ENCODE peak calls at places on chromosome 18, in ten cellular contexts. W, G, R, K, M, S, P, A, J and I are unnamed samples.

GRCh38 chr18:58417752-58418151 is 211.1 kb downstream of the ALPK2 start:
- DNase-seq in W (peak; percentile 75), G (no peak), R (peak; percentile 54), K (no peak), M (peak; percentile 20), S (peak; percentile 12), P (peak; percentile 21), A (no peak), J (no peak), I (no peak)

GRCh38 chr18:61922435-61922834 is 29.6 kb upstream of the RNF152 start:
- DNase-seq in W (no peak), G (no peak), R (no peak), K (no peak), M (no peak), S (no peak), P (no peak), A (no peak), J (no peak), I (no peak)

GRCh38 chr18:50127516-50128229 is 67.3 kb downstream of the MYO5B start:
- DNase-seq in W (no peak), G (no peak), R (no peak), K (no peak), M (no peak), S (no peak), P (no peak), A (no peak), J (no peak), I (no peak)

GRCh38 chr18:79829136-79829854 is 31.6 kb downstream of the KCNG2 start:
- DNase-seq in W (no peak), G (no peak), R (no peak), K (no peak), M (no peak), S (no peak), P (no peak), A (no peak), J (no peak), I (no peak)

GRCh38 chr18:3594760-3595241 is 144.8 kb downstream of the TGIF1 start:
- DNase-seq in W (peak; percentile 58), G (no peak), R (peak; percentile 41), K (no peak), M (peak; percentile 30), S (peak; percentile 81), P (no peak), A (peak; percentile 52), J (peak; percentile 46), I (no peak)

GRCh38 chr18:48803951-48804855 is 146.6 kb downstream of the SMAD7 start:
- DNase-seq in W (no peak), G (no peak), R (no peak), K (peak; percentile 26), M (no peak), S (no peak), P (no peak), A (no peak), J (no peak), I (peak; percentile 22)

GRCh38 chr18:14767474-14767873 is 19.5 kb downstream of the ANKRD30B start:
- DNase-seq in W (peak; percentile 4), G (no peak), R (no peak), K (no peak), M (no peak), S (peak; percentile 57), P (no peak), A (no peak), J (no peak), I (no peak)

GRCh38 chr18:9824474-9824832 is 61.3 kb upstream of the TXNDC2 start:
- DNase-seq in W (peak; percentile 70), G (no peak), R (peak; percentile 29), K (peak; percentile 79), M (no peak), S (peak; percentile 97), P (no peak), A (no peak), J (no peak), I (peak; percentile 86)

DNA sequence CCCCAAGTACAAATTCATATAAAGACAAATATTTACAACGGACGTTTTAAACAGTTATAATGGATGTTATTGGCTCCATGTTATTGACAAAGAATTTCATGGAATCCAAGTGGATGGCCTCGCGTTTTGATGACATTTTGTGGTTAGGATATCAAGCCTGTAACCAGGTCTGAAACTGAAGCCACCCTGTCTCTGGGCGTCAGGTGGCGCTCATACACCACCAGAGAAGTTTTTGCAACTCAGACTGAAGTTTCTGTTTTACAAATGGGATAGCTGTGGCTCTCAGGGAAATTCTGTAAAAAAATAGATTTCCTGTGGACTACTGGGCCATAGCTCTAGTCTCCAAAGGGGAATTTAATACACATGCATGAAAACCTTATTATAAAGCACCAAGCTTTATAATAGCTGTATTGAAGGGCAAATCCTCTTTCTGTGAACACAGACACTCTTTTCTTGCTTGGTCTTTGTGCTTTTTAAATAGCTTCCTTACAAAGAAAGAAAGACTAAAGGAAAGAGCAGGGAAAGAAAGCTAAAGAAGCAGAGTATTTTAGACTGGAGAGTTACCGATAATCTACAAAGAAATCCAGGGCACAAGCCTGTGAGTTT is 86.7 kb downstream of the C18orf54 start:
- DNase-seq in W (peak; percentile 74), G (no peak), R (peak; percentile 41), K (no peak), M (peak; percentile 68), S (peak; percentile 67), P (peak; percentile 6), A (peak; percentile 76), J (peak; percentile 24), I (no peak)
- TF ChIP-seq CTCF in W (peak; percentile 91), G (peak; percentile 39), R (peak; percentile 48), K (peak; percentile 34), M (peak; percentile 90), S (peak; percentile 84), P (peak; percentile 66), A (peak; percentile 93), J (no peak), I (peak; percentile 38)

GRCh38 chr18:13613099-13613498 is 113.3 kb downstream of the FAM210A start:
- DNase-seq in W (no peak), G (no peak), R (no peak), K (no peak), M (no peak), S (no peak), P (no peak), A (no peak), J (no peak), I (no peak)

GRCh38 chr18:13612111-13612997 is 114.0 kb downstream of the FAM210A start:
- DNase-seq in W (no peak), G (no peak), R (no peak), K (peak; percentile 57), M (no peak), S (no peak), P (no peak), A (no peak), J (no peak), I (no peak)

GRCh38 chr18:13610517-13610916 is 115.8 kb downstream of the FAM210A start:
- DNase-seq in W (no peak), G (no peak), R (no peak), K (peak; percentile 61), M (no peak), S (no peak), P (no peak), A (no peak), J (no peak), I (no peak)

GRCh38 chr18:13611058-13611615 is 115.2 kb downstream of the FAM210A start:
- DNase-seq in W (peak; percentile 61), G (no peak), R (no peak), K (peak; percentile 78), M (peak; percentile 66), S (peak; percentile 34), P (no peak), A (peak; percentile 51), J (no peak), I (peak; percentile 50)

DNA sequence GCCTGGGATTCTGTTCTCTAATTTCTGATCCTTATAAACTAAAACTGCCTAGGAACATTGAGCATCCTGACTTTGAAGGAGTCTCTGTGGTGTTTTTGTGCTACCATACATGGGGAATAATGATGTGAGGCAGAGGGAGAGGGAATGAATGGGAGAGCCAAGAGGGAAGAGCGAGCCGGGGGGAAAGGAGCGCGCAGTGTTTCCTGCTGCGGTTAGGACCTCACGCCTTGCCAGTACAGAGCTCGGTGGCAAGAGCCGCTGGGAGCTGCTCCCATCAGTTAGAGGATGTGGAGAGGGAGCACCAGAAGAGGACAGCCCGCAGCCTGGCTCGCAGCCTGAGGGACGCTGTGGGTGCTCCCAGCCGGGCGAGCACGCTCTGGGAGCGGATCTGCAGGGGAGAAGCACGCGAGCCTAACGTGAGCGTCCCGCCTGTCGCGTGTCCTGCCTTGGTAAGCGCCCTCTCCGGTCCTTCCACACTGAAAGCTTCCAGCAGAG is 114.7 kb downstream of the FAM210A start:
- DNase-seq in W (peak; percentile 45), G (no peak), R (no peak), K (peak; percentile 74), M (peak; percentile 14), S (peak; percentile 53), P (no peak), A (no peak), J (no peak), I (peak; percentile 57)
- H3K4me3 ChIP-seq in W (peak overlapping the region; percentile 23), G (peak overlapping the region; percentile 15), R (peak overlapping the region; percentile 22), K (peak overlapping the region; percentile 40), M (peak overlapping the region; percentile 9), S (peak overlapping the region; percentile 58), P (no peak overlapping the region), A (peak overlapping the region; percentile 18), J (peak overlapping the region; percentile 36), I (peak overlapping the region; percentile 39)

GRCh38 chr18:5461056-5461455 is 82.7 kb downstream of the EPB41L3 start:
- DNase-seq in W (no peak), G (no peak), R (no peak), K (no peak), M (no peak), S (no peak), P (no peak), A (no peak), J (no peak), I (no peak)

GRCh38 chr18:5457467-5457957 is 86.3 kb downstream of the EPB41L3 start:
- DNase-seq in W (no peak), G (no peak), R (no peak), K (no peak), M (no peak), S (no peak), P (no peak), A (no peak), J (no peak), I (no peak)

GRCh38 chr18:5452943-5453342 is 90.9 kb downstream of the EPB41L3 start:
- DNase-seq in W (no peak), G (no peak), R (no peak), K (no peak), M (no peak), S (no peak), P (no peak), A (no peak), J (no peak), I (no peak)

GRCh38 chr18:5455644-5456043 is 88.2 kb downstream of the EPB41L3 start:
- DNase-seq in W (peak; percentile 82), G (no peak), R (no peak), K (no peak), M (peak; percentile 81), S (no peak), P (no peak), A (no peak), J (no peak), I (no peak)

GRCh38 chr18:5456577-5457466 is 87.0 kb downstream of the EPB41L3 start:
- DNase-seq in W (peak; percentile 73), G (no peak), R (no peak), K (peak; percentile 68), M (peak; percentile 29), S (peak; percentile 61), P (no peak), A (peak; percentile 81), J (no peak), I (no peak)
- TF ChIP-seq CTCF in W (peak; percentile 47), G (no peak), R (peak; percentile 36), K (peak; percentile 46), M (peak; percentile 51), S (peak; percentile 62), P (no peak), A (peak; percentile 59), J (no peak), I (peak; percentile 19)

DNA sequence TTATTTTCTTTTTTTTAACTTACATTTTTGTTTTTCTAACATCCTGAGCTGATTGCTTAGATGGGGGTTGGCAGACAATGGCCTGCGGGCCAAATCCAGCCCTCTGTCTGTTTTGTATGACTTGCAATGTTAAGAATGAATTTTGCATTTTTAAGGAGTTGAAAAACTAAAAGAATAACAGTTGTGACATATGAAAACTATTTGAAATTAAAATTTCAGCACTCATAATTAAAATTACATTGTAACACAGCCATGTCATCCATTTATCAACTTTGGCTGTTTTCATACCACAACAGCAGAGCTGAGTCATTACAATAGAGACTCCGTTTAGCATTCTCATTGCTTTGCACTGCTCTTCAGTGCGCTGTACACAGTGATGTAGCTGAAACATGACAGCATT is 94.1 kb upstream of the MC4R start:
- DNase-seq in W (peak; percentile 47), G (no peak), R (no peak), K (no peak), M (peak; percentile 80), S (peak; percentile 49), P (no peak), A (no peak), J (no peak), I (no peak)
- H3K4me3 ChIP-seq in W (no peak overlapping the region), G (no peak overlapping the region), R (no peak overlapping the region), K (no peak overlapping the region), M (no peak overlapping the region), S (no peak overlapping the region), P (no peak overlapping the region), A (no peak overlapping the region), J (no peak overlapping the region), I (no peak overlapping the region)